ENCODE peak calls at places on chromosome 9, in seven cellular contexts. One of them, this sample, is unnamed.

GRCh38 chr9:71830131-71830530 is 61.8 kb upstream of the CEMIP2 start:
- DNase-seq in neuronal stem cell: no peak
- DNase-seq in trophoblast cell: no peak
- DNase-seq in IMR-90: no peak
- DNase-seq in mesendoderm: no peak
- DNase-seq in H9: no peak
- DNase-seq in H1: no peak
- DNase-seq in this sample: no peak

GRCh38 chr9:76451234-76451633 is 7.7 kb upstream of the GCNT1 start:
- DNase-seq in neuronal stem cell: no peak
- DNase-seq in mesendoderm: no peak
- DNase-seq in IMR-90: peak; percentile 85
- DNase-seq in trophoblast cell: peak; percentile 37
- DNase-seq in H9: no peak
- DNase-seq in H1: no peak
- DNase-seq in this sample: peak; percentile 63

GRCh38 chr9:26148128-26148527 is 469.9 kb upstream of the TUSC1 start:
- DNase-seq in H9: no peak
- DNase-seq in H1: no peak
- DNase-seq in trophoblast cell: no peak
- DNase-seq in neuronal stem cell: no peak
- DNase-seq in IMR-90: no peak
- DNase-seq in mesendoderm: no peak
- DNase-seq in this sample: no peak

GRCh38 chr9:114230068-114230467 is 74.7 kb downstream of the COL27A1 start:
- DNase-seq in H9: no peak
- DNase-seq in neuronal stem cell: no peak
- DNase-seq in mesendoderm: no peak
- DNase-seq in IMR-90: no peak
- DNase-seq in H1: no peak
- DNase-seq in trophoblast cell: no peak
- DNase-seq in this sample: no peak

GRCh38 chr9:107131108-107131799 is 151.8 kb upstream of the RAD23B start:
- DNase-seq in H1: no peak
- DNase-seq in mesendoderm: peak; percentile 52
- DNase-seq in IMR-90: no peak
- DNase-seq in neuronal stem cell: peak; percentile 47
- DNase-seq in trophoblast cell: no peak
- DNase-seq in H9: peak; percentile 36
- DNase-seq in this sample: no peak

GRCh38 chr9:126376311-126376902 is 49.8 kb downstream of the MVB12B start:
- DNase-seq in H1: no peak
- DNase-seq in neuronal stem cell: peak; percentile 35
- DNase-seq in H9: no peak
- DNase-seq in IMR-90: no peak
- DNase-seq in trophoblast cell: no peak
- DNase-seq in mesendoderm: peak; percentile 22
- DNase-seq in this sample: no peak

GRCh38 chr9:89395931-89396710 is 77.8 kb downstream of the SECISBP2 start:
- DNase-seq in IMR-90: no peak
- DNase-seq in neuronal stem cell: no peak
- DNase-seq in H9: no peak
- DNase-seq in mesendoderm: no peak
- DNase-seq in trophoblast cell: no peak
- DNase-seq in H1: no peak
- DNase-seq in this sample: no peak

GRCh38 chr9:133810556-133811195 is 72.5 kb upstream of the SARDH start:
- DNase-seq in H1: no peak
- DNase-seq in neuronal stem cell: no peak
- DNase-seq in IMR-90: no peak
- DNase-seq in H9: no peak
- DNase-seq in mesendoderm: no peak
- DNase-seq in trophoblast cell: no peak
- DNase-seq in this sample: no peak

GRCh38 chr9:98256632-98257218 is 1.3 kb upstream of the TBC1D2 start:
- DNase-seq in H9: no peak
- DNase-seq in H1: no peak
- DNase-seq in neuronal stem cell: no peak
- DNase-seq in IMR-90: no peak
- DNase-seq in mesendoderm: no peak
- DNase-seq in trophoblast cell: no peak
- DNase-seq in this sample: no peak

GRCh38 chr9:136506425-136506824 is 23.6 kb upstream of the SEC16A start:
- DNase-seq in neuronal stem cell: no peak
- DNase-seq in H9: no peak
- DNase-seq in trophoblast cell: no peak
- DNase-seq in mesendoderm: no peak
- DNase-seq in H1: no peak
- DNase-seq in IMR-90: no peak
- DNase-seq in this sample: no peak

GRCh38 chr9:86082870-86083269 is 16.5 kb downstream of the GOLM1 start:
- DNase-seq in mesendoderm: no peak
- DNase-seq in neuronal stem cell: no peak
- DNase-seq in IMR-90: no peak
- DNase-seq in H9: no peak
- DNase-seq in H1: no peak
- DNase-seq in trophoblast cell: no peak
- DNase-seq in this sample: no peak

GRCh38 chr9:130835441-130836298 is 616 bp downstream of the ABL1 start:
- DNase-seq in H1: no peak
- DNase-seq in H9: no peak
- DNase-seq in IMR-90: peak; percentile 61
- DNase-seq in mesendoderm: peak; percentile 85
- DNase-seq in trophoblast cell: no peak
- DNase-seq in neuronal stem cell: no peak
- DNase-seq in this sample: peak; percentile 60
- H3K4me2 ChIP-seq in H1: peak overlapping the region; percentile 68
- H3K4me2 ChIP-seq in H9: peak overlapping the region; percentile 81
- H3K4me2 ChIP-seq in IMR-90: peak overlapping the region; percentile 77
- H3K4me2 ChIP-seq in mesendoderm: peak overlapping the region; percentile 85
- H3K4me2 ChIP-seq in trophoblast cell: peak overlapping the region; percentile 79
- H3K4me2 ChIP-seq in neuronal stem cell: peak overlapping the region; percentile 56
- H3K4me2 ChIP-seq in this sample: peak overlapping the region; percentile 60

GRCh38 chr9:14880951-14881465 is 29.2 kb downstream of the FREM1 start:
- DNase-seq in mesendoderm: no peak
- DNase-seq in trophoblast cell: no peak
- DNase-seq in H1: no peak
- DNase-seq in H9: no peak
- DNase-seq in neuronal stem cell: no peak
- DNase-seq in IMR-90: no peak
- DNase-seq in this sample: no peak
- H3K4ac ChIP-seq in mesendoderm: no peak overlapping the region
- H3K4ac ChIP-seq in trophoblast cell: no peak overlapping the region
- H3K4ac ChIP-seq in H1: no peak overlapping the region
- H3K4ac ChIP-seq in H9: no peak overlapping the region
- H3K4ac ChIP-seq in neuronal stem cell: no peak overlapping the region
- H3K4ac ChIP-seq in IMR-90: no peak overlapping the region
- H3K4ac ChIP-seq in this sample: no peak overlapping the region

GRCh38 chr9:77951369-77951768 is 80.2 kb downstream of the GNAQ start:
- DNase-seq in H1: no peak
- DNase-seq in trophoblast cell: no peak
- DNase-seq in H9: no peak
- DNase-seq in IMR-90: no peak
- DNase-seq in mesendoderm: no peak
- DNase-seq in neuronal stem cell: no peak
- DNase-seq in this sample: no peak

GRCh38 chr9:77946969-77947368 is 84.6 kb downstream of the GNAQ start:
- DNase-seq in H1: no peak
- DNase-seq in mesendoderm: no peak
- DNase-seq in IMR-90: no peak
- DNase-seq in trophoblast cell: no peak
- DNase-seq in H9: no peak
- DNase-seq in neuronal stem cell: no peak
- DNase-seq in this sample: no peak

GRCh38 chr9:77943053-77943452 is 88.6 kb downstream of the GNAQ start:
- DNase-seq in IMR-90: no peak
- DNase-seq in trophoblast cell: no peak
- DNase-seq in H9: no peak
- DNase-seq in mesendoderm: no peak
- DNase-seq in neuronal stem cell: no peak
- DNase-seq in H1: no peak
- DNase-seq in this sample: peak; percentile 40

GRCh38 chr9:77944556-77945261 is 86.9 kb downstream of the GNAQ start:
- DNase-seq in H1: no peak
- DNase-seq in trophoblast cell: no peak
- DNase-seq in H9: no peak
- DNase-seq in neuronal stem cell: peak; percentile 21
- DNase-seq in IMR-90: no peak
- DNase-seq in mesendoderm: peak; percentile 70
- DNase-seq in this sample: no peak

DNA sequence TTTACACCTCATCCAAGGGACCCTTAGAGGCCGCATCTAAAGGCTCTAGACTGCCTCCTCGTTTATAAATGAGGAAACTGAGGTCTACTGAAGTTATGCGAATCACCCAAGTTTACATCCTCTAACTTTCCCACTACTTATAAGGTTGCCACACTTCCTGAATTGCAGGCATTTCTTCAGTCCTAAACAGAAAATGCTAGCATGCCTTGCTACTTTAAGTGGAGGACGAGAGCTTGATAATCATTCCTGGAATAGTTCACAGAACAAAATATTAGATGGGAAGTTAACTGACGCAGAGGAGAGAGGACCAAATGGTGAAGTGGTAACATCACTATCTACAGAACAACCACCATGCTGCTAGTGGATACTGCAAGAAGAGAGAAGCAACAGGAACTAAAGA is 85.8 kb downstream of the GNAQ start:
- DNase-seq in trophoblast cell: peak; percentile 50
- DNase-seq in mesendoderm: no peak
- DNase-seq in IMR-90: peak; percentile 47
- DNase-seq in H9: no peak
- DNase-seq in H1: no peak
- DNase-seq in neuronal stem cell: no peak
- DNase-seq in this sample: peak; percentile 70
- H3K18ac ChIP-seq in trophoblast cell: no peak overlapping the region
- H3K18ac ChIP-seq in mesendoderm: no peak overlapping the region
- H3K18ac ChIP-seq in IMR-90: no peak overlapping the region
- H3K18ac ChIP-seq in H9: no peak overlapping the region
- H3K18ac ChIP-seq in H1: no peak overlapping the region
- H3K18ac ChIP-seq in neuronal stem cell: no peak overlapping the region
- H3K18ac ChIP-seq in this sample: no peak overlapping the region

GRCh38 chr9:21993893-21994525 is at the start of gene CDKN2A:
- DNase-seq in trophoblast cell: no peak
- DNase-seq in H9: peak; percentile 60
- DNase-seq in mesendoderm: peak; percentile 65
- DNase-seq in IMR-90: peak; percentile 31
- DNase-seq in neuronal stem cell: no peak
- DNase-seq in H1: no peak
- DNase-seq in this sample: peak; percentile 79
- H3K4me2 ChIP-seq in trophoblast cell: peak within 1 kb of the TSS; percentile 84
- H3K4me2 ChIP-seq in H9: peak within 1 kb of the TSS; percentile 87
- H3K4me2 ChIP-seq in mesendoderm: peak within 1 kb of the TSS; percentile 99
- H3K4me2 ChIP-seq in IMR-90: peak within 1 kb of the TSS; percentile 96
- H3K4me2 ChIP-seq in neuronal stem cell: peak within 1 kb of the TSS; percentile 95
- H3K4me2 ChIP-seq in H1: peak within 1 kb of the TSS; percentile 86
- H3K4me2 ChIP-seq in this sample: peak within 1 kb of the TSS; percentile 95

GRCh38 chr9:8832956-8833355 is 1033.4 kb upstream of the DMAC1 start:
- DNase-seq in H1: no peak
- DNase-seq in IMR-90: no peak
- DNase-seq in mesendoderm: no peak
- DNase-seq in H9: no peak
- DNase-seq in neuronal stem cell: no peak
- DNase-seq in trophoblast cell: no peak
- DNase-seq in this sample: peak; percentile 12
- H3K4ac ChIP-seq in H1: no peak overlapping the region
- H3K4ac ChIP-seq in IMR-90: no peak overlapping the region
- H3K4ac ChIP-seq in mesendoderm: no peak overlapping the region
- H3K4ac ChIP-seq in H9: no peak overlapping the region
- H3K4ac ChIP-seq in neuronal stem cell: no peak overlapping the region
- H3K4ac ChIP-seq in trophoblast cell: no peak overlapping the region
- H3K4ac ChIP-seq in this sample: no peak overlapping the region